ENCODE peak calls at places on chromosomes 1 and 21, in nine cellular contexts. A is hepatocyte; L is RWPE1; U is CD4-positive, CD25-positive, alpha-beta regulatory T cell; Y is OCI-LY7; J is psoas muscle; O is tibial nerve; B is cardiac muscle cell; Z is HCT116. D is an unnamed sample.

GRCh38 chr1:111199881-111200801 is at the start of gene DENND2D:
- DNase-seq in O (no peak), L (no peak), B (no peak), J (no peak), U (no peak), Y (no peak), Z (no peak), A (no peak), D (peak)

GRCh38 chr1:175158133-175158532 is 34.4 kb downstream of the KIAA0040 start:
- DNase-seq in A (no peak), J (no peak), O (no peak), L (peak), U (no peak), B (no peak), Y (no peak), Z (peak), D (no peak)

GRCh38 chr1:197092491-197093023 is 25.5 kb upstream of the F13B start:
- DNase-seq in U (no peak), J (no peak), Z (no peak), Y (no peak), B (no peak), L (no peak), A (no peak), O (no peak), D (no peak)

GRCh38 chr1:12407962-12408288 is 178.1 kb downstream of the VPS13D start:
- DNase-seq in L (no peak), A (no peak), U (no peak), O (no peak), B (no peak), Y (no peak), Z (no peak), J (no peak), D (no peak)

GRCh38 chr1:7491089-7491817 is 279.8 kb upstream of the VAMP3 start:
- DNase-seq in U (no peak), Y (no peak), O (no peak), L (no peak), A (no peak), J (no peak), Z (no peak), B (no peak), D (no peak)

GRCh38 chr21:44987301-44987885 is 47.6 kb downstream of the SLX9 start:
- DNase-seq in U (no peak), B (no peak), Y (no peak), L (no peak), Z (no peak), J (peak), O (no peak), A (no peak), D (no peak)

GRCh38 chr1:39539252-39539790 is 37.3 kb downstream of the PABPC4 start:
- DNase-seq in Z (peak), J (peak), A (peak), L (peak), B (peak), U (no peak), O (peak), Y (peak), D (peak)

GRCh38 chr1:232704694-232705680 is 75.1 kb upstream of the SIPA1L2 start:
- DNase-seq in Z (peak), O (peak), J (no peak), U (no peak), B (no peak), L (peak), Y (no peak), A (peak), D (peak)

GRCh38 chr1:150813028-150813707 is 5.1 kb upstream of the CTSK start:
- DNase-seq in J (peak), U (no peak), Z (peak), B (peak), Y (peak), A (peak), L (peak), O (peak), D (peak)

GRCh38 chr21:39527067-39527595 is 75.4 kb downstream of the SH3BGR start:
- DNase-seq in L (no peak), J (no peak), Z (no peak), A (no peak), U (no peak), B (no peak), O (no peak), Y (no peak), D (no peak)

GRCh38 chr1:46394108-46394871 is at the start of gene FAAH:
- DNase-seq in J (peak), Y (peak), O (no peak), A (peak), Z (peak), B (peak), L (no peak), U (no peak), D (peak)

GRCh38 chr1:241229216-241229615 is 127.8 kb downstream of the RGS7 start:
- DNase-seq in Z (no peak), U (no peak), L (no peak), Y (no peak), J (no peak), O (no peak), B (no peak), A (no peak), D (no peak)

GRCh38 chr21:35142036-35142825 is 93.1 kb upstream of the RUNX1 start:
- DNase-seq in L (no peak), A (no peak), O (no peak), U (no peak), Y (no peak), Z (no peak), J (no peak), B (no peak), D (no peak)

GRCh38 chr1:175338447-175339135 is 146.0 kb upstream of the KIAA0040 start:
- DNase-seq in Z (peak), O (no peak), J (no peak), B (peak), U (peak), A (peak), L (no peak), Y (peak), D (no peak)

GRCh38 chr1:173341307-173341706 is 134.2 kb upstream of the TNFSF4 start:
- DNase-seq in J (no peak), B (no peak), A (no peak), U (no peak), Z (no peak), Y (no peak), O (no peak), L (no peak), D (peak)

GRCh38 chr1:60898413-60898812 is 183.9 kb upstream of the NFIA start:
- DNase-seq in A (peak), Z (no peak), Y (no peak), L (no peak), U (no peak), J (no peak), B (no peak), O (no peak), D (no peak)

GRCh38 chr21:16193758-16194606 is 464.2 kb downstream of the USP25 start:
- DNase-seq in U (no peak), Y (peak), Z (no peak), J (peak), O (peak), A (peak), L (peak), B (peak), D (peak)

GRCh38 chr1:36924282-36924791 is 110.0 kb downstream of the GRIK3 start:
- DNase-seq in O (peak), Z (no peak), J (no peak), U (no peak), B (peak), Y (peak), A (peak), L (peak), D (no peak)

GRCh38 chr1:31623365-31623764 is 5.9 kb downstream of the HCRTR1 start:
- DNase-seq in J (no peak), B (no peak), Z (no peak), U (no peak), O (no peak), A (no peak), Y (no peak), L (no peak), D (no peak)

GRCh38 chr1:156368889-156369684 is at the start of gene RHBG:
- DNase-seq in O (no peak), J (no peak), A (peak), U (no peak), L (peak), Y (no peak), B (peak), Z (no peak), D (no peak)

GRCh38 chr1:166884040-166884642 is 8.1 kb upstream of the TADA1 start:
- DNase-seq in Z (no peak), O (no peak), Y (no peak), U (no peak), J (peak), L (no peak), B (peak), A (peak), D (no peak)

GRCh38 chr1:113488576-113489177 is 98.4 kb downstream of the MAGI3 start:
- DNase-seq in L (no peak), U (no peak), A (no peak), O (no peak), Z (no peak), J (no peak), B (no peak), Y (no peak), D (no peak)

GRCh38 chr1:67814121-67814772 is 19.0 kb downstream of the GNG12 start:
- DNase-seq in L (no peak), Y (no peak), U (no peak), B (no peak), Z (no peak), O (no peak), J (no peak), A (no peak), D (no peak)

GRCh38 chr1:184535191-184535970 is 148.6 kb downstream of the C1orf21 start:
- DNase-seq in A (no peak), U (no peak), L (no peak), Y (no peak), Z (no peak), J (no peak), B (no peak), O (no peak), D (no peak)

GRCh38 chr21:45184869-45185268 is 102.8 kb downstream of the POFUT2 start:
- DNase-seq in A (no peak), O (no peak), Z (no peak), J (no peak), U (no peak), L (no peak), Y (no peak), B (no peak), D (no peak)

GRCh38 chr1:25137106-25137505 is 95.2 kb downstream of the SYF2 start:
- DNase-seq in J (no peak), Z (no peak), Y (no peak), A (no peak), B (no peak), L (no peak), O (no peak), U (no peak), D (no peak)

GRCh38 chr1:230403442-230403841 is 22.7 kb downstream of the PGBD5 start:
- DNase-seq in B (no peak), A (no peak), Z (no peak), L (no peak), J (no peak), U (no peak), Y (no peak), O (no peak), D (no peak)

GRCh38 chr1:53557369-53557768 is 98.2 kb downstream of the DMRTB1 start:
- DNase-seq in L (no peak), Z (no peak), U (no peak), Y (no peak), J (no peak), O (no peak), B (no peak), A (no peak), D (no peak)

DNA sequence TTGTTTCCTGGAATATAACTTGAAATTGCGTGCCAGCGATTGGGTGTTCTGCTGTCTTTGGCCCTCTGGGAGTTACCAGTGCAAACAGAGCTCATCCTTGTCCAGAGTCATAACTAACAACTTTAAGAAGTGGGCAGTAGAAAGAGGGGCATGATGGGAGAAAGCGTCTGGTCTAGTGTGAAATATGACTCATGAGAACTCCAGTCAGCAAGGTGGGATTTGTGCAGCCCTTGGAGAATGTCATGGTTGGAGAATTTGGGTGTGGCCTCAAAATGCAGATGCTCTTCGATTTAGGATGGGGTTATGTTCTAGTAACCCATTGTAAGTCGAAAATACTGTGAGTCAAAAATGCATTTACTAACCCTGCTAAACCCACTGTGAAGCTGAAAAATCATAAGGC is 12.9 kb downstream of the ATP1B1 start:
- DNase-seq in L (peak), Y (no peak), O (no peak), J (no peak), B (no peak), A (peak), Z (no peak), U (no peak), D (no peak)
- H3K27ac ChIP-seq in L (no peak), Y (no peak), O (no peak), J (peak), B (peak), A (peak), Z (no peak), U (no peak), D (peak)

GRCh38 chr1:207362962-207363858 is 41.7 kb downstream of the CD55 start:
- DNase-seq in J (no peak), Z (no peak), A (no peak), B (no peak), L (no peak), Y (no peak), U (no peak), O (no peak), D (no peak)
- H3K27ac ChIP-seq in J (no peak), Z (no peak), A (no peak), B (no peak), L (no peak), Y (no peak), U (no peak), O (no peak), D (no peak)

GRCh38 chr1:236147068-236147467 is 4.7 kb downstream of the GPR137B start:
- DNase-seq in O (no peak), B (no peak), Z (no peak), Y (no peak), A (no peak), U (no peak), J (no peak), L (no peak), D (no peak)

GRCh38 chr1:236143104-236143948 is 987 bp downstream of the GPR137B start:
- DNase-seq in J (no peak), L (peak), Z (no peak), U (no peak), Y (no peak), O (no peak), B (no peak), A (peak), D (no peak)

GRCh38 chr1:236144033-236144432 is 1.7 kb downstream of the GPR137B start:
- DNase-seq in J (no peak), O (no peak), A (no peak), L (no peak), Y (no peak), B (no peak), Z (no peak), U (no peak), D (no peak)

GRCh38 chr1:236142358-236143103 is at the start of gene GPR137B:
- DNase-seq in A (peak), O (no peak), B (peak), U (peak), Y (peak), J (peak), L (peak), Z (no peak), D (no peak)

GRCh38 chr1:236144446-236145150 is 2.3 kb downstream of the GPR137B start:
- DNase-seq in B (no peak), L (no peak), J (no peak), Y (no peak), Z (no peak), U (no peak), A (no peak), O (no peak), D (no peak)
- H3K27ac ChIP-seq in B (no peak), L (no peak), J (no peak), Y (no peak), Z (no peak), U (no peak), A (no peak), O (peak), D (no peak)

GRCh38 chr1:22971161-22972062 is 1.3 kb downstream of the LACTBL1 start:
- DNase-seq in L (peak), J (no peak), B (peak), U (no peak), O (no peak), A (peak), Y (no peak), Z (no peak), D (no peak)

GRCh38 chr1:22970096-22970495 is 2.6 kb downstream of the LACTBL1 start:
- DNase-seq in B (no peak), J (no peak), A (no peak), U (no peak), Z (no peak), O (no peak), L (no peak), Y (no peak), D (no peak)

GRCh38 chr1:22972063-22972405 is 632 bp downstream of the LACTBL1 start:
- DNase-seq in J (no peak), A (no peak), Y (no peak), Z (no peak), B (no peak), U (no peak), O (no peak), L (no peak), D (no peak)

GRCh38 chr1:22967833-22968232 is 4.8 kb downstream of the LACTBL1 start:
- DNase-seq in Y (no peak), U (no peak), O (no peak), J (no peak), A (no peak), B (no peak), Z (no peak), L (no peak), D (no peak)

GRCh38 chr1:22969224-22969829 is 3.3 kb downstream of the LACTBL1 start:
- DNase-seq in Y (no peak), U (no peak), O (no peak), L (peak), B (peak), J (no peak), A (peak), Z (no peak), D (no peak)
- H3K27ac ChIP-seq in Y (no peak), U (no peak), O (no peak), L (no peak), B (no peak), J (no peak), A (no peak), Z (no peak), D (no peak)

DNA sequence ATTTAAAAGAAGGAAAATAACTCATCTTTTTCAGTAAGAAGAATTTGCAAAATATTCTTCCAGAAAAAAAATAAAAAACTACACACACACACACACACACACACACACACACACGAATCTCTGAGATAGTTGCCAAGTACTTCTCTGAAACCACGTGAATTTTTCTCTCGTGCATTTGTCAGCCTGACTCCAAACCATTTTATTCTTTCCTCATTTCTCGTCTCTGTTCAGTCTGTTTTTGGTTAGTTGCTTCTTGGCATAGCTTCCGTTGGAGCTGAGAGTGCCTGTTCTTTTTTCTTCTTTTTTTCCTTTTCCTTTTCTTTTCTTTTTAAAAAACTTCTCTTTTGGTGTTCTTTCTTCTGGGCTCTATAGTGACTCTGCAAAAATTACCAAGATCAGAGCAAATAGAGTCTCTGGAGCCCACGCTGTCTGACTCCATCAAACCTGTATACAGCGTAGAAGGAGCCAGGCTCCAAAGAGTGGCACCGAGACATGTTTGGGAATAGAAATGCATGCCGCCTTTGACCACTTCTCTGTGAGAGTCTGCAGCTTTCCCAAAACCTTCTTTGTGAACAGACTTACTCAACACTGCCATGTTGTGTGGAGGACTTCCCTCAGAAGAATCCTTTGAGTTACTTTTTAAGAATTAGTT is 55.1 kb downstream of the GORAB start:
- DNase-seq in A (peak), L (no peak), J (no peak), O (no peak), Y (no peak), B (no peak), Z (no peak), U (no peak), D (no peak)
- H3K27ac ChIP-seq in A (peak), L (no peak), J (peak), O (peak), Y (no peak), B (no peak), Z (no peak), U (no peak), D (peak)

GRCh38 chr1:9711466-9712020 is 60.0 kb downstream of the PIK3CD start:
- DNase-seq in Z (no peak), U (no peak), J (no peak), B (no peak), O (no peak), L (no peak), Y (no peak), A (no peak), D (no peak)

GRCh38 chr1:9706178-9706577 is 54.6 kb downstream of the PIK3CD start:
- DNase-seq in Z (no peak), Y (no peak), U (no peak), O (no peak), A (no peak), J (no peak), L (no peak), B (no peak), D (no peak)

GRCh38 chr1:9714257-9714718 is 62.8 kb downstream of the PIK3CD start:
- DNase-seq in L (peak), O (no peak), U (peak), J (no peak), Y (peak), Z (no peak), A (no peak), B (no peak), D (no peak)

GRCh38 chr1:9705337-9706098 is 54.0 kb downstream of the PIK3CD start:
- DNase-seq in Z (no peak), L (no peak), U (no peak), O (no peak), A (no peak), B (no peak), J (no peak), Y (no peak), D (no peak)

GRCh38 chr1:9710037-9710436 is 58.5 kb downstream of the PIK3CD start:
- DNase-seq in Z (no peak), A (no peak), L (no peak), O (no peak), B (no peak), U (no peak), J (no peak), Y (no peak), D (no peak)
- H3K27ac ChIP-seq in Z (no peak), A (no peak), L (no peak), O (no peak), B (no peak), U (peak), J (no peak), Y (no peak), D (no peak)

D was measured in gastrocnemius medialis.